ENCODE peak calls at places on chromosomes 1 and 21, in five cellular contexts. T is H54; M is activated CD8-positive, alpha-beta memory T cell treated with anti-CD3 and anti-CD28 coated beads, Interleukin-2, amount 50 U/mL, for 48 hours; Y is HEK293T; I is HFF-Myc. G is an unnamed sample.

GRCh38 chr1:66207484-66207883 is 326.5 kb upstream of the SGIP1 start:
- DNase-seq in M (no peak), Y (no peak), T (no peak), I (no peak), G (no peak)

GRCh38 chr21:24224411-24224810 is 1382.9 kb downstream of the MRPL39 start:
- DNase-seq in T (no peak), Y (no peak), I (no peak), M (no peak), G (no peak)

GRCh38 chr1:219882116-219882515 is 46.2 kb downstream of the SLC30A10 start:
- DNase-seq in M (no peak), Y (no peak), T (no peak), I (no peak), G (no peak)

GRCh38 chr1:203214889-203215288 is 14.6 kb downstream of the CHIT1 start:
- DNase-seq in I (no peak), M (no peak), T (no peak), Y (no peak), G (no peak)

GRCh38 chr1:23193391-23194118 is 23.7 kb downstream of the HTR1D start:
- DNase-seq in M (no peak), T (no peak), I (no peak), Y (no peak), G (no peak)

GRCh38 chr21:26388731-26389231 is 184.3 kb downstream of the CYYR1 start:
- DNase-seq in I (peak), M (no peak), Y (no peak), T (no peak), G (no peak)

GRCh38 chr21:41234574-41234973 is 66.6 kb downstream of the BACE2 start:
- DNase-seq in M (no peak), Y (no peak), I (no peak), T (no peak), G (no peak)

GRCh38 chr1:23537296-23537993 is 6.4 kb upstream of the E2F2 start:
- DNase-seq in M (no peak), I (no peak), Y (no peak), T (no peak), G (no peak)

GRCh38 chr1:47703161-47703825 is 265.4 kb downstream of the FOXD2 start:
- DNase-seq in I (no peak), M (no peak), T (no peak), Y (no peak), G (no peak)

GRCh38 chr21:32412162-32412997 is at the start of gene EVA1C:
- DNase-seq in I (no peak), M (peak), T (peak), Y (peak), G (peak)

GRCh38 chr1:190667914-190668313 is 190.2 kb upstream of the BRINP3 start:
- DNase-seq in T (no peak), I (no peak), M (no peak), Y (no peak), G (no peak)

GRCh38 chr1:160978510-160978927 is 23.9 kb upstream of the ITLN2 start:
- DNase-seq in M (no peak), T (no peak), Y (no peak), I (no peak), G (no peak)

GRCh38 chr1:21174638-21175323 is 1.9 kb downstream of the EIF4G3 start:
- DNase-seq in I (no peak), M (no peak), T (no peak), Y (no peak), G (no peak)

GRCh38 chr21:14686466-14687276 is 140.6 kb upstream of the SAMSN1 start:
- DNase-seq in M (no peak), I (no peak), Y (no peak), T (no peak), G (no peak)

GRCh38 chr1:13590486-13590885 is 6.9 kb downstream of the PDPN start:
- DNase-seq in Y (no peak), M (no peak), I (no peak), T (no peak), G (no peak)

GRCh38 chr1:232519186-232519585 is 110.7 kb downstream of the SIPA1L2 start:
- DNase-seq in Y (no peak), I (no peak), M (no peak), T (no peak), G (no peak)

GRCh38 chr1:121558514-121558913 is 373.7 kb downstream of the SRGAP2C start:
- DNase-seq in M (no peak), T (no peak), Y (no peak), I (peak), G (no peak)

GRCh38 chr1:235101558-235102258 is 26.9 kb downstream of the TOMM20 start:
- DNase-seq in T (no peak), Y (no peak), I (no peak), M (no peak), G (peak)

GRCh38 chr1:27570383-27570755 is 33.6 kb downstream of the AHDC1 start:
- DNase-seq in Y (no peak), I (no peak), M (no peak), T (no peak), G (peak)